ENCODE peak calls at places on chromosomes 3 and 15, in seven cellular contexts. C is choroid plexus epithelial cell, R is T follicular helper cell, E is GM20000, J is AG20443, M is NCI-H345, O is NAMALWA. K is an unnamed sample.
A peak's percentile ranks its signal among the peaks of the same experiment; 100 is the strongest.

GRCh38 chr3:136602818-136603217 is 149.4 kb downstream of the STAG1 start:
- DNase-seq in O (no peak), M (no peak), J (no peak), R (no peak), C (no peak), E (no peak), K (no peak)

GRCh38 chr3:179464296-179465092 is 13.2 kb upstream of the GNB4 start:
- DNase-seq in E (no peak), R (no peak), C (no peak), M (no peak), J (no peak), O (no peak), K (peak; percentile 54)

GRCh38 chr15:99909914-99910313 is 176.7 kb upstream of the LYSMD4 start:
- DNase-seq in C (peak; percentile 33), M (no peak), O (peak; percentile 11), E (peak; percentile 33), J (peak; percentile 43), R (no peak), K (no peak)

GRCh38 chr3:197407526-197407925 is 109.1 kb upstream of the DLG1 start:
- DNase-seq in O (no peak), J (no peak), C (no peak), M (no peak), R (no peak), E (no peak), K (no peak)

GRCh38 chr3:87167634-87168456 is 59.3 kb upstream of the CHMP2B start:
- DNase-seq in E (peak; percentile 28), R (no peak), M (peak; percentile 43), O (peak; percentile 58), C (peak; percentile 80), J (peak; percentile 32), K (no peak)

GRCh38 chr15:96285306-96285705 is 45.2 kb upstream of the NR2F2 start:
- DNase-seq in M (no peak), C (peak; percentile 100), E (no peak), O (no peak), J (peak; percentile 66), R (no peak), K (peak; percentile 84)

GRCh38 chr3:194579091-194579606 is 54.1 kb downstream of the TMEM44 start:
- DNase-seq in M (no peak), R (no peak), E (no peak), C (no peak), J (peak; percentile 29), O (no peak), K (no peak)

GRCh38 chr3:86653801-86654200 is 337.1 kb downstream of the VGLL3 start:
- DNase-seq in J (no peak), R (no peak), C (no peak), E (no peak), O (no peak), M (no peak), K (no peak)

GRCh38 chr3:141240290-141241247 is 8.9 kb downstream of the PXYLP1 start:
- DNase-seq in R (no peak), J (peak; percentile 30), C (peak; percentile 57), M (no peak), O (no peak), E (no peak), K (no peak)

GRCh38 chr15:62809968-62810260 is 232.6 kb upstream of the TPM1 start:
- DNase-seq in M (no peak), C (no peak), O (no peak), E (no peak), R (no peak), J (no peak), K (no peak)

GRCh38 chr15:63197626-63198025 is 8.2 kb downstream of the RAB8B start:
- DNase-seq in E (no peak), R (no peak), O (no peak), J (no peak), C (no peak), M (no peak), K (no peak)

GRCh38 chr3:84223512-84223911 is 735.3 kb upstream of the CADM2 start:
- DNase-seq in C (no peak), O (no peak), M (no peak), E (no peak), R (no peak), J (no peak), K (no peak)

GRCh38 chr15:75161788-75162414 is 39.8 kb upstream of the C15orf39 start:
- DNase-seq in O (no peak), R (no peak), C (peak; percentile 31), E (no peak), J (no peak), M (no peak), K (no peak)

GRCh38 chr3:135736740-135737139 is 228.8 kb upstream of the PPP2R3A start:
- DNase-seq in O (peak; percentile 57), E (no peak), J (no peak), R (no peak), C (no peak), M (no peak), K (peak; percentile 72)

GRCh38 chr3:128539376-128539775 is 46.4 kb upstream of the GATA2 start:
- DNase-seq in E (no peak), O (no peak), R (no peak), C (no peak), M (no peak), J (no peak), K (no peak)

GRCh38 chr3:150183619-150184425 is 213.1 kb upstream of the PFN2 start:
- DNase-seq in M (peak; percentile 82), C (peak; percentile 88), J (peak; percentile 87), R (peak; percentile 9), O (peak; percentile 85), E (peak; percentile 63), K (peak; percentile 87)

K was measured in islet precursor cell.